ENCODE peak calls at places on chromosome 6, in six cellular contexts. Q is SK-N-SH, P is breast epithelium, I is stomach, L is HepG2, R is Panc1. W is an unnamed sample. For H3K4me1, the result is how much of the 10 kb centered on the place peaks cover.

GRCh38 chr6:39302669-39303424 is 11.4 kb downstream of the KCNK17 start:
- DNase-seq in I (peak), L (peak), R (peak), P (peak), Q (peak), W (peak)

GRCh38 chr6:32113386-32114352 is 4.5 kb upstream of the TNXB start:
- DNase-seq in P (peak), I (peak), Q (peak), L (peak), R (no peak), W (peak)

GRCh38 chr6:449057-449430 is 57.5 kb downstream of the IRF4 start:
- DNase-seq in P (no peak), Q (no peak), L (no peak), R (no peak), I (no peak), W (no peak)

GRCh38 chr6:162070639-162071038 is 656.9 kb downstream of the PRKN start:
- DNase-seq in P (no peak), R (no peak), I (no peak), Q (no peak), L (no peak), W (no peak)

GRCh38 chr6:156557269-156557885 is 219.8 kb upstream of the ARID1B start:
- DNase-seq in Q (no peak), I (peak), P (no peak), R (no peak), L (peak), W (no peak)

GRCh38 chr6:159654483-159655098 is 38.5 kb downstream of the SOD2 start:
- DNase-seq in L (peak), P (no peak), R (peak), I (no peak), Q (peak), W (no peak)

GRCh38 chr6:25302677-25303128 is 23.5 kb downstream of the CARMIL1 start:
- DNase-seq in P (no peak), L (no peak), Q (no peak), I (no peak), R (no peak), W (no peak)

GRCh38 chr6:151338816-151339215 is 52.5 kb downstream of the ZBTB2 start:
- DNase-seq in Q (no peak), R (no peak), P (no peak), L (no peak), I (no peak), W (no peak)

GRCh38 chr6:130423044-130423443 is 57.2 kb downstream of the TMEM200A start:
- DNase-seq in L (no peak), P (no peak), R (no peak), Q (no peak), I (no peak), W (no peak)
- TF ChIP-seq POLR2AphosphoS5 in L (no peak), P (no peak), R (no peak), Q (no peak), I (no peak), W (no peak)

DNA sequence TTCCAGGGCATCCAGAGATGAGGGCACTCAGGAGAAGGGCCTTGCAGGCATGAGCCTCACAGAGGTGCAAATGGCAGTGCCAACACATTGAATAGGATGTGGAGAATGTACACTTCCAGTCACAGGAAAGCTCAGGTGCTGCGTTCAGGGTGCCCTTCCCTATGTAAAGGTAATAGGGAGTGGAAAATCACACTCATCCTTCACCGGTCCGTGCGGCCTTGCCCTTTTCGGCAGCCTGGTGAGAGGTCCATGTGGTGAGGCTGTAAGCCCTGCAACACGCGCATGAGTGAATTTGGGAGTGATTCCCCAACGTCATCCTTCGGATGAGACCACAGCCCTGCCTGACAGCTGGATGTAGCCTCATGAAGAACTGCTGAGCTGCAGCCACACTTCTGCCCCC is 43.0 kb upstream of the RPS6KA2 start:
- DNase-seq in Q (no peak), R (no peak), I (no peak), L (no peak), P (no peak), W (no peak)
- H3K4me3 ChIP-seq in Q (no peak), R (no peak), I (no peak), L (no peak), P (no peak), W (no peak)

GRCh38 chr6:36758516-36759176 is 61.0 kb downstream of the RAB44 start:
- DNase-seq in L (no peak), P (no peak), I (peak), Q (no peak), R (no peak), W (no peak)

GRCh38 chr6:36759177-36759757 is 61.6 kb downstream of the RAB44 start:
- DNase-seq in R (no peak), L (peak), Q (peak), I (peak), P (peak), W (peak)

GRCh38 chr6:36757206-36757605 is 59.6 kb downstream of the RAB44 start:
- DNase-seq in R (no peak), L (no peak), P (no peak), Q (no peak), I (no peak), W (no peak)

GRCh38 chr6:36756761-36757160 is 59.1 kb downstream of the RAB44 start:
- DNase-seq in I (no peak), Q (no peak), L (no peak), R (no peak), P (no peak), W (no peak)

DNA sequence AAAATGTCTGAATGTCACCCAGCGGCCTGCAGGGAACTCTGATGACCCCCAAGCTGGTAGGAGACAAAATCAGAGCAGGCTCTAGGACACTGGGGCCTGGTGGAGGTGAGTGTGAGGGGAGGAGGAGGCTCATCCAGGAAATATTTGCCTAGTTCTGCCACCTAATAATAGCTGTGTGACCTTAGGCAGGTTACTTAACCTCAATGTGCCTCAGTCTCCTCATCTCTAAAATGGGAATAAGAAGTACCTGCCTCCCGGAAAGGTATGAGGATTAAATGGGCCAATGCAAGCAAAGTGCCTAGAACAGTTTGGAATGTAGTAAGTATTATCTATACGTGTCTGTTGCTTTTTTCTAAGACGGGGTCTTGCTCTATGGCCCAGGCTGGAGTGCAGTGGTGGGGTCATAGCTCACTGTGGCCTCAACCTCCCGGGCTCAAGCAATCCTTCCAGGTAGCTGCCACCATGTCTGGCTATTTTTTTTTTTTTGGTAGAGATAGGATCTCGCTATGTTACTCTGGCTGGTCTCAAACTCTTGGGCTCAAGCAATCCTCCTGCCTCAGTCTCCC is 60.4 kb downstream of the RAB44 start:
- DNase-seq in P (no peak), I (no peak), L (no peak), Q (no peak), R (no peak), W (no peak)
- H3K4me1 ChIP-seq in P (under half), I (under half), L (under half), Q (under half), R (under half), W (under half)

GRCh38 chr6:137231156-137231555 is 12.0 kb upstream of the IFNGR1 start:
- DNase-seq in P (no peak), I (no peak), L (no peak), R (no peak), Q (no peak), W (no peak)

GRCh38 chr6:137231895-137232294 is 12.7 kb upstream of the IFNGR1 start:
- DNase-seq in R (no peak), P (no peak), Q (no peak), I (no peak), L (no peak), W (no peak)

GRCh38 chr6:137235686-137236085 is 16.5 kb upstream of the IFNGR1 start:
- DNase-seq in I (no peak), L (no peak), P (no peak), Q (no peak), R (no peak), W (no peak)

GRCh38 chr6:137234505-137234863 is 15.3 kb upstream of the IFNGR1 start:
- DNase-seq in I (no peak), L (no peak), P (no peak), R (no peak), Q (no peak), W (no peak)

DNA sequence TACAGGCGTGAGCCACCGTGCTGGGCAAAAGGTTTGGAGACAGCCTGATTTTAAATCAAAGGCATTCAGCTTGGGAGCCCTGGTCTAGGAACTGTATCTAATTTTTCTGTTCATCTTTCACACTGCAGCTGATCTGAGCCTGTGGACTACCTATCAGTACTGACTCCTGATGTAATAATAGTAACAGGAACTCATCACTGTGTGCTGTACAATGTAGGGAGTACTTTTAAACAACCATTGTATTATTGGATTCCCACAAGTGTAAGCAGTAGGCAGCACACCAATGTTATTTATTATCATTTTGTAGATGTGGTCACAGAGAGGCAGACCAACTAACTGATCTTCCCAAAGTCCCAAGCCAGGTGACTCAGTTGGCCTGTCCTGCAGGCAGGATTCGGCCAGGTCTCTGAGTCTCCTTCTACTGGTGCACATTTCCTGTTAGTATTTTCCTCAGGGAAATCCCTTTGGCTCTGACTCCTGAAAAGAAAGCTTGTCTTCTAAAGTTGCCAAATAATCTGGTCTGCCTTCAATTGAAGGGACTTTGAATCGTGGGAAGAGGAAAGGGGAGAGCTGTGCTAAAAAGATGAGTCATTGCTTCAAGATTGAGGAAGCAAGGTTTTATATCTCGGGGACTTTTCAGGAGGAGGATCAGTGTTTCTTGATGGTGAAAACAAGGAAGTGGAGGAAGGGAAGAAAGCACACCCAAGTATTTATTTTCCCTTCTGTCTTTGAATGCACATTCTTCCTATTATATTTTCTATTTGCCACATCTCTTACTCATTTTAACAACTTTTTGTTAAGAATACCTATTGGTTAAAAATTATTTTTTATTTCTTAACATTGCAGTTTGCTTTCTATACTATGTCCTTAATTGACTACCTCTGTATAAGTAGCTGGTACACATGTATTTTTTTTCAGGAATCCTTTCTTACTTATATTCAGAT is 14.6 kb upstream of the IFNGR1 start:
- DNase-seq in R (no peak), I (no peak), L (peak), P (no peak), Q (no peak), W (no peak)
- TF ChIP-seq POLR2AphosphoS5 in R (no peak), I (peak), L (no peak), P (peak), Q (no peak), W (no peak)

GRCh38 chr6:45717715-45718114 is 297.9 kb downstream of the CLIC5 start:
- DNase-seq in P (no peak), I (no peak), Q (no peak), R (no peak), L (no peak), W (no peak)

GRCh38 chr6:45715508-45715803 is 300.2 kb downstream of the CLIC5 start:
- DNase-seq in I (no peak), R (no peak), L (no peak), Q (no peak), P (no peak), W (no peak)

GRCh38 chr6:45713981-45714685 is 301.5 kb downstream of the CLIC5 start:
- DNase-seq in P (no peak), I (no peak), R (no peak), L (no peak), Q (no peak), W (no peak)

GRCh38 chr6:45717027-45717426 is 298.6 kb downstream of the CLIC5 start:
- DNase-seq in R (no peak), P (no peak), Q (no peak), I (no peak), L (no peak), W (no peak)

DNA sequence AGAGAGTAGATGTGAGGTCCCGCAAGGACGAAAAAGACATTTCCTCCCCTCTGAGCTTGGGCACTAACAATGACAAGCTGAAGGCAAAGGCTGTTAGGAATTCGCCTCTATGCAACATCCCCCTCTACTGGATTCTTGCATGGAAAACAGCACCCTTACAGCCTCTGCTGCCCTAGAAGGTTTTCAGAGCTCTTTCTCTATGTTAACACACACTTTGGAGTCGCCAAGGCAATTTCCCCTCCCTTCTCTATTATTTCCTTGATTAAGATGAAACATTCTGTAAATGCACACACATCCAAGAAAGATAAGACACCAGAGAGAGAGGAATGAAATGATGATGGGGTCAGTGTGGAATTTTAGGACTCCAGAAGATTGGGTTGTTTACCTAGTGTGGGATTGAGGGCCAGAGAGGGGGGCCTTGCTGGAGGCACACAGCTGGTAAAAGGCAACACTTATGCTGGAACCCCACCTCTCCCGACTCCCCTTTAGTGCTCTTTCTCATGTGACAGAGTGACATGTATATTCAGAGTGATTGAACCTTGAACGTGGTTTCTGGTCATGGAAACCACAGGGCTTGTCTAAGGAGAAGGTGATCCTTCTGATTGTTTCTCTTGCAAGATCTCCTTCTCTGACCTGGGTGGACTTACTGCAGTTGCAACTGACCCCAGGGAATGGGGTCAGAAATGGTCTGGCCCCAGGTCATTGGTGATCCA is 300.7 kb downstream of the CLIC5 start:
- DNase-seq in I (peak), L (peak), R (peak), Q (peak), P (peak), W (peak)
- H3K4me3 ChIP-seq in I (no peak), L (no peak), R (no peak), Q (no peak), P (no peak), W (no peak)